ENCODE peak calls at places on chromosomes 13 and 19, in eight cellular contexts. Q, W, C, M, O, I, V and D are unnamed samples.

GRCh38 chr19:2042485-2043268 is 8.4 kb downstream of the MKNK2 start:
- DNase-seq in Q (no peak), W (no peak), C (no peak), M (no peak), O (no peak), I (no peak), V (no peak), D (no peak)

GRCh38 chr19:18475762-18476331 is 37.9 kb upstream of the ISYNA1 start:
- DNase-seq in Q (no peak), W (no peak), C (no peak), M (no peak), O (no peak), I (no peak), V (no peak), D (no peak)

GRCh38 chr13:28056970-28057712 is 43.2 kb downstream of the FLT3 start:
- DNase-seq in Q (no peak), W (no peak), C (no peak), M (no peak), O (no peak), I (no peak), V (no peak), D (no peak)

GRCh38 chr19:5228490-5228889 is 112.1 kb downstream of the PTPRS start:
- DNase-seq in Q (no peak), W (no peak), C (no peak), M (no peak), O (no peak), I (no peak), V (no peak), D (no peak)

GRCh38 chr13:67383358-67383757 is 153.2 kb upstream of the PCDH9 start:
- DNase-seq in Q (no peak), W (no peak), C (peak; percentile 15), M (peak; percentile 10), O (no peak), I (no peak), V (no peak), D (no peak)

GRCh38 chr19:10655457-10656312 is 1.5 kb downstream of the ILF3 start:
- DNase-seq in Q (peak; percentile 26), W (no peak), C (no peak), M (peak; percentile 13), O (peak; percentile 79), I (peak; percentile 30), V (peak; percentile 4), D (peak; percentile 48)

GRCh38 chr13:82791035-82791434 is 1091.2 kb downstream of the SLITRK1 start:
- DNase-seq in Q (no peak), W (no peak), C (no peak), M (no peak), O (no peak), I (no peak), V (no peak), D (no peak)

GRCh38 chr19:29404951-29405727 is 120.7 kb upstream of the VSTM2B start:
- DNase-seq in Q (no peak), W (peak; percentile 89), C (no peak), M (peak; percentile 99), O (peak; percentile 85), I (no peak), V (no peak), D (no peak)

GRCh38 chr13:29754486-29754806 is 96.0 kb downstream of the UBL3 start:
- DNase-seq in Q (peak; percentile 49), W (peak; percentile 11), C (no peak), M (no peak), O (peak; percentile 92), I (peak; percentile 55), V (no peak), D (no peak)

GRCh38 chr19:13299838-13300237 is 149.6 kb downstream of the IER2 start:
- DNase-seq in Q (no peak), W (no peak), C (no peak), M (no peak), O (no peak), I (no peak), V (no peak), D (no peak)

GRCh38 chr19:1261512-1261862 is 7.6 kb upstream of the CIRBP start:
- DNase-seq in Q (no peak), W (no peak), C (no peak), M (no peak), O (peak; percentile 67), I (no peak), V (no peak), D (peak; percentile 74)

GRCh38 chr19:38304352-38304865 is 358 bp downstream of the C19orf33 start:
- DNase-seq in Q (no peak), W (no peak), C (no peak), M (no peak), O (peak; percentile 19), I (no peak), V (no peak), D (no peak)

GRCh38 chr13:50955807-50956206 is 46.2 kb downstream of the RNASEH2B start:
- DNase-seq in Q (no peak), W (no peak), C (no peak), M (no peak), O (no peak), I (no peak), V (no peak), D (no peak)

GRCh38 chr13:44300895-44301638 is 72.6 kb upstream of the SERP2 start:
- DNase-seq in Q (peak; percentile 89), W (no peak), C (no peak), M (no peak), O (no peak), I (peak; percentile 72), V (peak; percentile 52), D (no peak)

GRCh38 chr19:6204212-6204611 is 68.7 kb downstream of the ACSBG2 start:
- DNase-seq in Q (no peak), W (no peak), C (peak; percentile 27), M (no peak), O (no peak), I (no peak), V (no peak), D (no peak)

GRCh38 chr19:1598777-1599459 is 6.3 kb upstream of the MBD3 start:
- DNase-seq in Q (no peak), W (no peak), C (no peak), M (no peak), O (no peak), I (no peak), V (no peak), D (no peak)

GRCh38 chr13:84655677-84656076 is 773.4 kb upstream of the SLITRK1 start:
- DNase-seq in Q (peak; percentile 71), W (no peak), C (no peak), M (no peak), O (peak; percentile 31), I (no peak), V (no peak), D (no peak)

GRCh38 chr19:18321729-18322091 is 1.2 kb downstream of the LSM4 start:
- DNase-seq in Q (peak; percentile 2), W (no peak), C (no peak), M (no peak), O (no peak), I (peak; percentile 70), V (no peak), D (peak; percentile 40)

GRCh38 chr13:27961227-27962085 is 7.7 kb downstream of the CDX2 start:
- DNase-seq in Q (no peak), W (no peak), C (no peak), M (no peak), O (peak; percentile 40), I (no peak), V (no peak), D (no peak)

GRCh38 chr19:54518844-54519243 is 16.2 kb downstream of the LAIR2 start:
- DNase-seq in Q (no peak), W (no peak), C (no peak), M (no peak), O (no peak), I (peak; percentile 75), V (peak; percentile 9), D (no peak)

GRCh38 chr13:36548129-36548528 is 115.8 kb downstream of the CCNA1 start:
- DNase-seq in Q (no peak), W (no peak), C (no peak), M (peak; percentile 59), O (no peak), I (no peak), V (no peak), D (no peak)

GRCh38 chr19:2540646-2541454 is 64.9 kb downstream of the GADD45B start:
- DNase-seq in Q (peak; percentile 99), W (peak; percentile 93), C (peak; percentile 83), M (no peak), O (peak; percentile 100), I (no peak), V (peak; percentile 94), D (no peak)

GRCh38 chr19:3612901-3613741 is 6.4 kb upstream of the TBXA2R start:
- DNase-seq in Q (no peak), W (no peak), C (no peak), M (no peak), O (peak; percentile 49), I (no peak), V (no peak), D (no peak)

GRCh38 chr19:27652281-27652680 is 1560.7 kb downstream of the UQCRFS1 start:
- DNase-seq in Q (no peak), W (no peak), C (no peak), M (no peak), O (no peak), I (no peak), V (no peak), D (no peak)

GRCh38 chr19:13133241-13133870 is 15.3 kb downstream of the NACC1 start:
- DNase-seq in Q (no peak), W (no peak), C (no peak), M (no peak), O (no peak), I (no peak), V (no peak), D (no peak)

GRCh38 chr13:41917641-41918040 is 43.3 kb downstream of the VWA8 start:
- DNase-seq in Q (peak; percentile 84), W (no peak), C (no peak), M (no peak), O (no peak), I (peak; percentile 36), V (no peak), D (peak; percentile 27)

GRCh38 chr19:19458110-19458816 is 52.8 kb downstream of the GATAD2A start:
- DNase-seq in Q (no peak), W (no peak), C (no peak), M (no peak), O (no peak), I (peak; percentile 42), V (no peak), D (no peak)

GRCh38 chr13:94160875-94161274 is 318.6 kb downstream of the DCT start:
- DNase-seq in Q (no peak), W (no peak), C (no peak), M (no peak), O (no peak), I (no peak), V (no peak), D (no peak)

GRCh38 chr13:24252136-24252535 is 57.2 kb upstream of the C1QTNF9 start:
- DNase-seq in Q (no peak), W (no peak), C (no peak), M (no peak), O (no peak), I (peak; percentile 54), V (no peak), D (no peak)

GRCh38 chr13:113095146-113096051 is 10.2 kb upstream of the F7 start:
- DNase-seq in Q (no peak), W (no peak), C (no peak), M (no peak), O (no peak), I (no peak), V (no peak), D (no peak)

GRCh38 chr13:91155512-91156114 is 191.9 kb upstream of the MIR17HG start:
- DNase-seq in Q (no peak), W (no peak), C (no peak), M (no peak), O (peak; percentile 72), I (no peak), V (peak; percentile 13), D (no peak)